ENCODE peak calls at places on chromosomes 6 and 20, in nine cellular contexts. I is stimulated activated effector memory CD8-positive, alpha-beta T cell treated with anti-CD3 and anti-CD28 coated beads, Interleukin-12 subunit alpha, Interleukin-12 subunit beta, amount 100 ng/mL, for 72 hours; N is GM23248; P is lung microvascular endothelial cell; B is progenitor cell of endocrine pancreas; K is Daoy; G is hepatocyte; H is T-helper 17 cell; A is NCI-H1105. C is an unnamed sample.

GRCh38 chr6:37258716-37259115 is 772 bp upstream of the TMEM217 start:
- DNase-seq in K (no peak), B (no peak), N (peak; percentile 27), G (no peak), I (no peak), H (no peak), A (no peak), P (no peak), C (no peak)

GRCh38 chr6:25041676-25042598 is 106.2 kb upstream of the RIPOR2 start:
- DNase-seq in K (no peak), A (no peak), P (no peak), G (no peak), I (peak; percentile 73), H (peak; percentile 58), N (no peak), B (no peak), C (peak; percentile 53)

GRCh38 chr6:128919412-128919811 is 36.5 kb downstream of the LAMA2 start:
- DNase-seq in N (peak; percentile 90), G (no peak), P (no peak), I (no peak), H (no peak), K (no peak), A (no peak), B (no peak), C (no peak)

GRCh38 chr6:72787521-72788031 is 165.7 kb downstream of the KCNQ5 start:
- DNase-seq in K (peak; percentile 87), G (peak; percentile 33), B (no peak), N (peak; percentile 81), I (no peak), P (no peak), H (no peak), A (no peak), C (no peak)

GRCh38 chr20:10239954-10240353 is 21.3 kb downstream of the SNAP25 start:
- DNase-seq in K (peak; percentile 58), G (peak; percentile 43), H (no peak), P (peak; percentile 42), N (no peak), I (no peak), B (no peak), A (peak; percentile 75), C (no peak)

GRCh38 chr20:4998160-4998651 is 3.1 kb downstream of the SLC23A2 start:
- DNase-seq in G (no peak), P (no peak), N (peak; percentile 13), A (no peak), H (no peak), K (no peak), I (no peak), B (no peak), C (no peak)

GRCh38 chr20:50339196-50339901 is 148.7 kb downstream of the CEBPB start:
- DNase-seq in A (no peak), P (no peak), B (no peak), G (no peak), I (no peak), K (peak; percentile 80), H (no peak), N (peak; percentile 88), C (no peak)

GRCh38 chr20:31605902-31606677 is 1.0 kb downstream of the ID1 start:
- DNase-seq in P (peak; percentile 48), N (peak; percentile 60), I (peak; percentile 63), K (peak; percentile 29), H (no peak), A (peak; percentile 27), G (peak; percentile 59), B (peak; percentile 46), C (peak; percentile 30)

GRCh38 chr6:107108201-107108890 is 7.0 kb downstream of the BEND3 start:
- DNase-seq in P (no peak), I (no peak), N (no peak), G (no peak), A (no peak), K (peak; percentile 19), H (no peak), B (no peak), C (no peak)

GRCh38 chr20:1190847-1191246 is 6.1 kb upstream of the TMEM74B start:
- DNase-seq in H (no peak), P (no peak), K (no peak), B (no peak), G (no peak), I (no peak), A (no peak), N (no peak), C (no peak)

GRCh38 chr6:168158280-168158979 is 79.4 kb upstream of the FRMD1 start:
- DNase-seq in A (peak; percentile 63), H (no peak), P (no peak), B (no peak), K (no peak), G (no peak), N (peak; percentile 68), I (peak; percentile 25), C (no peak)

GRCh38 chr6:56048601-56049000 is 173.2 kb upstream of the BMP5 start:
- DNase-seq in G (no peak), H (no peak), N (no peak), A (no peak), B (no peak), I (no peak), K (no peak), P (no peak), C (no peak)

GRCh38 chr6:16974729-16975359 is 127.0 kb upstream of the STMND1 start:
- DNase-seq in K (no peak), A (no peak), N (no peak), P (no peak), G (no peak), I (no peak), H (no peak), B (no peak), C (no peak)

GRCh38 chr20:49661560-49662329 is 51.9 kb downstream of the B4GALT5 start:
- DNase-seq in A (no peak), B (no peak), N (no peak), H (no peak), K (no peak), P (peak; percentile 43), G (no peak), I (no peak), C (no peak)

GRCh38 chr6:98833101-98834059 is 994 bp upstream of the POU3F2 start:
- DNase-seq in I (peak; percentile 62), N (peak; percentile 63), G (peak; percentile 57), H (no peak), K (peak; percentile 70), A (peak; percentile 54), P (peak; percentile 52), B (no peak), C (no peak)

GRCh38 chr6:26457796-26458688 is at the start of gene BTN2A1:
- DNase-seq in H (peak; percentile 60), N (peak; percentile 97), I (peak; percentile 80), A (peak; percentile 83), G (peak; percentile 93), B (peak; percentile 48), P (peak; percentile 95), K (peak; percentile 90), C (peak; percentile 49)

GRCh38 chr6:3281669-3282460 is 23.1 kb downstream of the PSMG4 start:
- DNase-seq in H (no peak), K (peak; percentile 88), B (no peak), P (peak; percentile 93), N (peak; percentile 95), G (no peak), A (no peak), I (no peak), C (no peak)

GRCh38 chr20:39611901-39612300 is 649.8 kb downstream of the DHX35 start:
- DNase-seq in N (no peak), B (no peak), H (no peak), G (no peak), P (no peak), A (no peak), I (no peak), K (no peak), C (no peak)